ENCODE peak calls at places on chromosomes 1 and 21, in ten cellular contexts. N is left ventricle myocardium inferior, W is Panc1, R is adrenal gland, Z is astrocyte, D is heart right ventricle, J is heart left ventricle, V is cardiac muscle cell, O is A549, U is thoracic aorta. P is an unnamed sample.

GRCh38 chr1:218380125-218380977 is 35.2 kb downstream of the TGFB2 start:
- DNase-seq in D (no peak), U (no peak), N (no peak), R (no peak), Z (peak; percentile 90), O (peak; percentile 96), W (no peak), J (no peak), V (peak; percentile 42), P (peak; percentile 72)

GRCh38 chr1:41109316-41110263 is 88.1 kb upstream of the SLFNL1 start:
- DNase-seq in J (no peak), O (peak; percentile 74), V (no peak), N (no peak), Z (peak; percentile 96), R (peak; percentile 81), W (peak; percentile 60), U (no peak), D (peak; percentile 58), P (peak; percentile 73)

GRCh38 chr1:42618866-42619265 is 39.4 kb upstream of the PPIH start:
- DNase-seq in U (no peak), J (no peak), D (no peak), Z (no peak), N (no peak), R (no peak), O (no peak), V (no peak), W (no peak), P (no peak)

GRCh38 chr1:243513726-243514491 is 258.1 kb downstream of the SDCCAG8 start:
- DNase-seq in W (no peak), O (no peak), R (no peak), Z (peak; percentile 83), J (no peak), N (no peak), D (no peak), U (no peak), V (no peak), P (no peak)

GRCh38 chr1:2566106-2567045 is 10.2 kb downstream of the TNFRSF14 start:
- DNase-seq in O (no peak), U (no peak), V (no peak), Z (no peak), D (no peak), W (no peak), R (no peak), N (no peak), J (no peak), P (no peak)

GRCh38 chr1:115412733-115413132 is 74.7 kb upstream of the NGF start:
- DNase-seq in U (no peak), Z (no peak), R (no peak), D (no peak), O (no peak), W (no peak), N (no peak), J (no peak), V (no peak), P (no peak)

GRCh38 chr1:178918955-178919354 is 48.1 kb upstream of the ANGPTL1 start:
- DNase-seq in Z (no peak), R (peak; percentile 45), V (no peak), O (no peak), D (peak; percentile 27), N (peak; percentile 51), W (no peak), U (no peak), J (peak; percentile 65), P (no peak)

GRCh38 chr1:86064899-86065298 is 91.7 kb downstream of the COL24A1 start:
- DNase-seq in O (no peak), J (no peak), U (no peak), R (no peak), W (no peak), D (no peak), N (no peak), Z (no peak), V (no peak), P (no peak)

GRCh38 chr1:30731806-30732276 is 8.5 kb upstream of the MATN1 start:
- DNase-seq in W (no peak), J (no peak), Z (no peak), V (no peak), O (no peak), N (no peak), R (no peak), D (no peak), U (no peak), P (no peak)

GRCh38 chr21:41878831-41879189 is 334 bp downstream of the PRDM15 start:
- DNase-seq in J (peak; percentile 89), W (no peak), R (peak; percentile 83), U (peak; percentile 44), O (peak; percentile 68), N (peak; percentile 86), Z (peak; percentile 85), D (peak; percentile 87), V (peak; percentile 89), P (peak; percentile 58)
- H3K27ac ChIP-seq in J (peak overlapping the region; percentile 60), W (no peak overlapping the region), R (no peak overlapping the region), U (no peak overlapping the region), O (peak overlapping the region; percentile 100), N (peak overlapping the region; percentile 86), Z (peak overlapping the region; percentile 91), D (no peak overlapping the region), V (no peak overlapping the region), P (no peak overlapping the region)

DNA sequence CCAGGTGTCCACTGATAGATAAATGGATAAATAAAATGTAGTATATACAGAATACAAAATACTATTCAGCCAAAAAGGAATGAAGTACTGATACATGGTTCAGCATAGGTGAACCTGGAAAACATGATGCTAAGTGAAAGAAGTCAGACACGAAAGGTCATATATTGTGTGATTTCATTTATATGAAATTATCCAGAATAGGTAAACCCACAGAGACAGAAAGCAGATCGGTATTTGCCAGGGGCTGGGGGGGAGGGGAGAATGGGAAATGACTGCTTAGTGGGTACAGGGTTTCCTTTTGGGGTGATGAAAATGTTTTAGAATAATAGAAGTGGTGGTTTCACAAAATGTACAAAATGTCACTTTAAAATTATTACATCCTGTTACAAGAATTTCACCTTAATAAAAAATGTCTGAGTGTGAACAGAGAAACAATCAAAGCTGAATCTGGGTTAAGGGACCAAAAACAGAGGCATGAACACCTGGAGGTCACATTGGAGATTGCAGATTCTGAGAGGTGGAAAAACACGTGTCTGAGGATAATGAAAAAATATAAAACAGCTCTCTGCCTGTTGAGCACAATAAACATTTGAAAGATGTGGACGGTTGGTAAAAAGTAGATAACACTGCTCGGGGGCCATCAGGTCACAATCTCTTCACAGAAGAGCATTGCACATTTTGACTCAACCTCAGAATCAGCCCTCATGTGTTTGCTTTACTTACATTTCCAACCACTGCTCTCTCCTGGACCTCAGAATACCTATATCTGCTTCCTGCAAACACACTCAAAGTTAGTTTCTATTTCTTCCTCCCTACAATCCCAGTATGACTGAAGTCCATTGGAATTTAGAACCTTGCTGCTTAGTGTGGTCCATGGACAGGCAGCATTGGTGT is 3.3 kb downstream of the SLAMF6 start:
- DNase-seq in U (no peak), J (no peak), N (no peak), D (no peak), V (no peak), R (no peak), W (no peak), O (peak; percentile 38), Z (no peak), P (no peak)
- TF ChIP-seq CTCF in U (no peak), J (no peak), N (no peak), D (no peak), V (no peak), R (no peak), W (no peak), O (no peak), Z (no peak), P (no peak)

GRCh38 chr1:204355913-204356312 is 3.8 kb downstream of the PLEKHA6 start:
- DNase-seq in U (no peak), D (no peak), V (no peak), R (no peak), J (no peak), W (no peak), O (no peak), N (no peak), Z (no peak), P (no peak)
- H3K27ac ChIP-seq in U (no peak overlapping the region), D (no peak overlapping the region), V (no peak overlapping the region), R (no peak overlapping the region), J (no peak overlapping the region), W (no peak overlapping the region), O (no peak overlapping the region), N (no peak overlapping the region), Z (no peak overlapping the region), P (no peak overlapping the region)

GRCh38 chr1:168635129-168635528 is 58.7 kb downstream of the XCL1 start:
- DNase-seq in D (no peak), N (no peak), U (no peak), V (no peak), W (no peak), J (no peak), O (no peak), R (no peak), Z (no peak), P (no peak)

GRCh38 chr1:168637350-168637991 is 61.1 kb downstream of the XCL1 start:
- DNase-seq in O (peak; percentile 67), D (no peak), J (no peak), N (no peak), W (peak; percentile 38), Z (no peak), V (peak; percentile 62), R (no peak), U (no peak), P (no peak)

GRCh38 chr1:168636642-168637111 is 60.3 kb downstream of the XCL1 start:
- DNase-seq in U (peak; percentile 31), N (no peak), W (no peak), D (peak; percentile 31), J (no peak), R (peak; percentile 15), V (peak; percentile 48), Z (peak; percentile 82), O (peak; percentile 19), P (no peak)

GRCh38 chr1:168638884-168639283 is 62.5 kb downstream of the XCL1 start:
- DNase-seq in U (no peak), R (no peak), V (no peak), N (no peak), O (no peak), W (no peak), Z (no peak), J (no peak), D (no peak), P (no peak)

GRCh38 chr1:168636200-168636599 is 59.8 kb downstream of the XCL1 start:
- DNase-seq in J (no peak), R (no peak), N (no peak), Z (no peak), W (no peak), O (peak; percentile 24), U (no peak), V (no peak), D (no peak), P (no peak)
- TF ChIP-seq CTCF in J (peak; percentile 35), R (no peak), N (peak; percentile 43), Z (no peak), W (peak; percentile 16), O (peak; percentile 36), U (no peak), V (no peak), D (no peak), P (no peak)

P was measured in AG04450.